ENCODE peak calls at places on chromosome 3, in ten cellular contexts. One of them, this sample, is unnamed.

GRCh38 chr3:52054689-52055511 is 1.5 kb downstream of the DUSP7 start:
- DNase-seq in astrocyte of the spinal cord: no peak
- DNase-seq in GM10248: no peak
- DNase-seq in hepatocyte: no peak
- DNase-seq in GM13977: no peak
- DNase-seq in CD4-positive, alpha-beta T cell: no peak
- DNase-seq in IMR-90: peak; percentile 15
- DNase-seq in A549: no peak
- DNase-seq in K562: no peak
- DNase-seq in spleen: peak; percentile 84
- DNase-seq in this sample: peak; percentile 21

GRCh38 chr3:12601072-12601471 is 44.2 kb downstream of the MKRN2 start:
- DNase-seq in hepatocyte: no peak
- DNase-seq in GM13977: no peak
- DNase-seq in spleen: no peak
- DNase-seq in A549: peak; percentile 39
- DNase-seq in GM10248: no peak
- DNase-seq in CD4-positive, alpha-beta T cell: no peak
- DNase-seq in astrocyte of the spinal cord: no peak
- DNase-seq in IMR-90: no peak
- DNase-seq in K562: no peak
- DNase-seq in this sample: no peak

GRCh38 chr3:36969540-36970432 is 23.1 kb downstream of the EPM2AIP1 start:
- DNase-seq in spleen: no peak
- DNase-seq in GM10248: peak; percentile 82
- DNase-seq in A549: peak; percentile 46
- DNase-seq in K562: peak; percentile 99
- DNase-seq in CD4-positive, alpha-beta T cell: peak; percentile 28
- DNase-seq in IMR-90: peak; percentile 93
- DNase-seq in astrocyte of the spinal cord: peak; percentile 45
- DNase-seq in GM13977: peak; percentile 82
- DNase-seq in hepatocyte: peak; percentile 92
- DNase-seq in this sample: no peak

GRCh38 chr3:1404270-1404669 is 311.4 kb downstream of the CNTN6 start:
- DNase-seq in GM13977: no peak
- DNase-seq in A549: no peak
- DNase-seq in IMR-90: no peak
- DNase-seq in K562: no peak
- DNase-seq in CD4-positive, alpha-beta T cell: no peak
- DNase-seq in hepatocyte: peak; percentile 70
- DNase-seq in GM10248: no peak
- DNase-seq in spleen: no peak
- DNase-seq in astrocyte of the spinal cord: peak; percentile 37
- DNase-seq in this sample: no peak

GRCh38 chr3:192060160-192060783 is 599.3 kb downstream of the PYDC2 start:
- DNase-seq in CD4-positive, alpha-beta T cell: no peak
- DNase-seq in K562: no peak
- DNase-seq in A549: no peak
- DNase-seq in hepatocyte: no peak
- DNase-seq in GM13977: no peak
- DNase-seq in astrocyte of the spinal cord: no peak
- DNase-seq in IMR-90: no peak
- DNase-seq in spleen: no peak
- DNase-seq in GM10248: no peak
- DNase-seq in this sample: peak; percentile 47

GRCh38 chr3:183178833-183179549 is 16.5 kb upstream of the LAMP3 start:
- DNase-seq in GM13977: peak; percentile 73
- DNase-seq in hepatocyte: peak; percentile 60
- DNase-seq in K562: peak; percentile 69
- DNase-seq in GM10248: peak; percentile 69
- DNase-seq in A549: peak; percentile 25
- DNase-seq in CD4-positive, alpha-beta T cell: peak; percentile 15
- DNase-seq in spleen: peak; percentile 84
- DNase-seq in IMR-90: no peak
- DNase-seq in astrocyte of the spinal cord: peak; percentile 35
- DNase-seq in this sample: no peak

GRCh38 chr3:192915306-192915705 is 2.4 kb downstream of the MB21D2 start:
- DNase-seq in GM10248: peak; percentile 35
- DNase-seq in GM13977: peak; percentile 48
- DNase-seq in hepatocyte: peak; percentile 59
- DNase-seq in spleen: no peak
- DNase-seq in CD4-positive, alpha-beta T cell: no peak
- DNase-seq in IMR-90: peak; percentile 68
- DNase-seq in astrocyte of the spinal cord: peak; percentile 64
- DNase-seq in A549: peak; percentile 61
- DNase-seq in K562: no peak
- DNase-seq in this sample: peak; percentile 41

GRCh38 chr3:114903213-114903612 is 243.9 kb downstream of the ZBTB20 start:
- DNase-seq in hepatocyte: no peak
- DNase-seq in K562: no peak
- DNase-seq in GM13977: no peak
- DNase-seq in spleen: no peak
- DNase-seq in GM10248: no peak
- DNase-seq in A549: no peak
- DNase-seq in astrocyte of the spinal cord: no peak
- DNase-seq in CD4-positive, alpha-beta T cell: no peak
- DNase-seq in IMR-90: peak; percentile 2
- DNase-seq in this sample: no peak

GRCh38 chr3:31955581-31955980 is 25.5 kb downstream of the OSBPL10 start:
- DNase-seq in A549: no peak
- DNase-seq in GM10248: no peak
- DNase-seq in GM13977: no peak
- DNase-seq in K562: no peak
- DNase-seq in CD4-positive, alpha-beta T cell: no peak
- DNase-seq in IMR-90: no peak
- DNase-seq in astrocyte of the spinal cord: no peak
- DNase-seq in hepatocyte: no peak
- DNase-seq in spleen: no peak
- DNase-seq in this sample: peak; percentile 34

GRCh38 chr3:57972421-57973111 is 35.7 kb upstream of the FLNB start:
- DNase-seq in astrocyte of the spinal cord: no peak
- DNase-seq in hepatocyte: no peak
- DNase-seq in A549: peak; percentile 73
- DNase-seq in K562: no peak
- DNase-seq in GM13977: no peak
- DNase-seq in CD4-positive, alpha-beta T cell: no peak
- DNase-seq in IMR-90: no peak
- DNase-seq in GM10248: no peak
- DNase-seq in spleen: no peak
- DNase-seq in this sample: no peak

GRCh38 chr3:62201438-62202035 is 171.8 kb downstream of the FEZF2 start:
- DNase-seq in spleen: no peak
- DNase-seq in GM13977: peak; percentile 66
- DNase-seq in IMR-90: peak; percentile 51
- DNase-seq in hepatocyte: peak; percentile 38
- DNase-seq in K562: peak; percentile 33
- DNase-seq in GM10248: peak; percentile 40
- DNase-seq in A549: peak; percentile 6
- DNase-seq in CD4-positive, alpha-beta T cell: no peak
- DNase-seq in astrocyte of the spinal cord: peak; percentile 23
- DNase-seq in this sample: peak; percentile 21

GRCh38 chr3:114498779-114499370 is 205.0 kb downstream of the TIGIT start:
- DNase-seq in A549: peak; percentile 87
- DNase-seq in spleen: no peak
- DNase-seq in hepatocyte: peak; percentile 75
- DNase-seq in IMR-90: peak; percentile 81
- DNase-seq in GM13977: no peak
- DNase-seq in astrocyte of the spinal cord: peak; percentile 84
- DNase-seq in GM10248: no peak
- DNase-seq in K562: peak; percentile 60
- DNase-seq in CD4-positive, alpha-beta T cell: no peak
- DNase-seq in this sample: no peak

DNA sequence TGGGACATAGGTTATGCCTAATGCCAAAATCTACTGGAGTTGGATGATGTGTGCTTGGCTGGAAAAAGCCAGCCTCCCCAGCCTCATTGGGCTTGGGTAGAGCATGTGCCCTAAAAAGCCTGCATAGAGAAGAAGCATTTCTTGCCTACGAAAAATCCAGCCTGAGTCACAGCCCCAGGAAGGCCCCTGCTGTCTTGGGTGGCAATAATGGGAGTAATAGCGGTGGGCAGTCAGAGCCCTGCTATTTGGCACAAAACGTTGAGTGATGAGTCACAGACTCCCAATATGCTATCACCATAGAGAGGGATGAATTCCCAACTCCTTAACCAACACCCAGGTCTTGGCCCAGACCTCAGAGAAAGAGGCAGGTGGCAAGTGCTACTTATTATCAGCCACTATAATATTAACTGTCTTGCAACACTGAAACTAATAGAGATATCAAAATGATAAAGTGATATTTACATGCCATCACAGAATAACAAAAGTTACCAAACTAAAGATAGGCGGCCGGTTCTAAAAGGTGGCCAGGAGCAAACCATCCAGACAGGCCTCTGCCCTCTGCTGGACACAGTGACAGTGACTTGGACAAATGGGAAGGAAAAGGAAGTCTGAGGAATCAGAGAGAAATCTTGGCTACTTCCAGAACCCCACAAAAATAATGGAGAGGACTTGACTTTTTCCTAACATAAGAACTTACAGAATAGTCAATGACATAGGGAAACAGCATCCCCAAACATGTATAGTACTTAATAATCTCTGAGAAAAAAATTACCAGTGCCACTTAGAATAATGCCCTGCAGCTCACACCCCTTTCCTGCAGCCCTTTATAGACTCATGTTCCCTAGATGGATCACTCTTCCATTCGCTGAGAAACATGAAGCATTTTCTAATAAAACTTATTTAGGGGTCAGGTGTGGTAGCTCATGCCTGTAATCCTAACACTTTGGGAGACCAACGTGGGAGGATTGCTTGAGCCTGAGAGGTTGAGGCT is 51.9 kb upstream of the MUC13 start:
- DNase-seq in CD4-positive, alpha-beta T cell: no peak
- DNase-seq in IMR-90: peak; percentile 96
- DNase-seq in hepatocyte: peak; percentile 42
- DNase-seq in K562: peak; percentile 11
- DNase-seq in GM10248: no peak
- DNase-seq in GM13977: no peak
- DNase-seq in astrocyte of the spinal cord: peak; percentile 90
- DNase-seq in A549: peak; percentile 78
- DNase-seq in spleen: no peak
- DNase-seq in this sample: no peak
- TF ChIP-seq CTCF in CD4-positive, alpha-beta T cell: no peak
- TF ChIP-seq CTCF in IMR-90: peak; percentile 41
- TF ChIP-seq CTCF in hepatocyte: peak; percentile 55
- TF ChIP-seq CTCF in K562: peak; percentile 50
- TF ChIP-seq CTCF in GM10248: no peak
- TF ChIP-seq CTCF in GM13977: peak; percentile 30
- TF ChIP-seq CTCF in astrocyte of the spinal cord: peak; percentile 56
- TF ChIP-seq CTCF in A549: peak; percentile 66
- TF ChIP-seq CTCF in spleen: no peak
- TF ChIP-seq CTCF in this sample: peak; percentile 29

DNA sequence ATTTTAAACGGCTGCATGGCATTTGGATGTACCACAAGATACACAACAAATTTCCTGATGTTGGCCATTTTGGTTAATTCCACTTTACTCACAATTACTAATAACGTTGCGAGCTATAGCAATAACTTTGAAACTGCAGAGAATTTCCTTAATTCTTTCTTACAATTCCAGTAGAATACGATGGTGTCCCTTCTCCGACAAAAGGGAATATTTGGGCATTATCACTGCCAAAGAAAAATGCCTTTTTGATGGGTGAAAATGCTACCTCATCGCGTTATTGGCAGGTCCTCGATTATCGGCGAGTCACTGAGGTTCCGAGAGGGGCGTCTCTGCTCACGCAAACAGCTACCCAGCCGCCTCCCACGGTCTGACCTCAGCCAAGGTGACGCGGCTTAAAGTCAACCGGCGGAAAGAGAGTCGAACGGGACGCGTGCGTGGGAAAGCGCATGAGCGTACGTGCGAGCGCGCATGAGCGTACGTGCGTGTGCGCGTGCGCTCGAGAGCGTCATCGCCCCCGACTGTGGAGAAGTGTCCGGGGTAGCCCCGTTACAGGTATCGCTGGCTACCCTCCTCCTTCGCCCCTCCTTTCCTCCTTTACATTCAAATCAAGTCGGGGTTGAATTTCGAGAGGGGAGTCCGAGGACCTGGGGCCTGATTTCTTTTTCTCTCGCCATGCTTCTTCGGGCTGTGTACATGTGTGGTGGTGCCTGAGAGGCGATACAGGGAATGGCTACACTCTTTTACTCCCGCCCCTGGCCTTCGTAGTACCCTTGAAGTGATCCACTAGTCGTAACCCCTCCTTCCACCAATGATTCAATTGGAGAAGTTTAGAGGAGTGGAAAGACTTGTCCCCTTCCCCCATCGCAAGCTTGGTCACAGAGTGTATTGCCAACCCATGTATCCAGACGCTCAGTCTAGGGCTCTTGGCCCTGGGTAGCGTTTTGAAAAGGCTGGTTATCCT is at the start of gene OXSM:
- DNase-seq in spleen: peak; percentile 97
- DNase-seq in GM10248: peak; percentile 89
- DNase-seq in A549: peak; percentile 94
- DNase-seq in IMR-90: peak; percentile 94
- DNase-seq in hepatocyte: peak; percentile 84
- DNase-seq in astrocyte of the spinal cord: peak; percentile 91
- DNase-seq in GM13977: peak; percentile 84
- DNase-seq in K562: peak; percentile 99
- DNase-seq in CD4-positive, alpha-beta T cell: peak; percentile 85
- DNase-seq in this sample: peak; percentile 97
- TF ChIP-seq CTCF in spleen: peak; percentile 20
- TF ChIP-seq CTCF in GM10248: no peak
- TF ChIP-seq CTCF in A549: no peak
- TF ChIP-seq CTCF in IMR-90: no peak
- TF ChIP-seq CTCF in hepatocyte: no peak
- TF ChIP-seq CTCF in astrocyte of the spinal cord: no peak
- TF ChIP-seq CTCF in GM13977: no peak
- TF ChIP-seq CTCF in K562: no peak
- TF ChIP-seq CTCF in CD4-positive, alpha-beta T cell: no peak
- TF ChIP-seq CTCF in this sample: no peak

DNA sequence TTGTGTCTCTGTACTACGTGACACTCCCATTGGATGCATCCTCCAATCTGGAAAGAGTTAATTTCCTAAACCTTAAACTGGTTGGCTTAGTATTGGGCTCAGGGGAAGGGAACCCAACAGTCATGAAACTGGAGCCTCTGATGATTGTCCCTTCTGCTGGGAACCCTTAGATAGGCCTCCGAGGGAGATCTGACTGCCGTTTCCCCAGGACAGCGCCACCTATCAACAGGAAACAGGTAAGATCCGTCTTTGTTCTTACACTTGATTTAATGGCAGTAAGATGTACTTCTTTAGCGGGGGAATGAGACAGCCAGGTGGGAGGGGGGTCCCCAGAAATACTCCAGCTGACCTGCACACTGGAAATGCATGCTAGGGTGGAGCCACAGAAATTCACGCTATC is 1749.6 kb downstream of the SI start:
- DNase-seq in spleen: no peak
- DNase-seq in A549: peak; percentile 8
- DNase-seq in GM13977: no peak
- DNase-seq in GM10248: no peak
- DNase-seq in hepatocyte: no peak
- DNase-seq in IMR-90: no peak
- DNase-seq in K562: peak; percentile 1
- DNase-seq in astrocyte of the spinal cord: no peak
- DNase-seq in CD4-positive, alpha-beta T cell: no peak
- DNase-seq in this sample: no peak
- TF ChIP-seq CTCF in spleen: no peak
- TF ChIP-seq CTCF in A549: no peak
- TF ChIP-seq CTCF in GM13977: peak; percentile 15
- TF ChIP-seq CTCF in GM10248: no peak
- TF ChIP-seq CTCF in hepatocyte: no peak
- TF ChIP-seq CTCF in IMR-90: no peak
- TF ChIP-seq CTCF in K562: no peak
- TF ChIP-seq CTCF in astrocyte of the spinal cord: no peak
- TF ChIP-seq CTCF in CD4-positive, alpha-beta T cell: no peak
- TF ChIP-seq CTCF in this sample: no peak

GRCh38 chr3:33023176-33024136 is 72.0 kb downstream of the CCR4 start:
- DNase-seq in IMR-90: no peak
- DNase-seq in hepatocyte: no peak
- DNase-seq in GM10248: no peak
- DNase-seq in K562: no peak
- DNase-seq in CD4-positive, alpha-beta T cell: no peak
- DNase-seq in spleen: no peak
- DNase-seq in astrocyte of the spinal cord: no peak
- DNase-seq in A549: no peak
- DNase-seq in GM13977: no peak
- DNase-seq in this sample: no peak
- TF ChIP-seq CTCF in IMR-90: no peak
- TF ChIP-seq CTCF in hepatocyte: no peak
- TF ChIP-seq CTCF in GM10248: no peak
- TF ChIP-seq CTCF in K562: no peak
- TF ChIP-seq CTCF in CD4-positive, alpha-beta T cell: peak; percentile 23
- TF ChIP-seq CTCF in spleen: no peak
- TF ChIP-seq CTCF in astrocyte of the spinal cord: no peak
- TF ChIP-seq CTCF in A549: no peak
- TF ChIP-seq CTCF in GM13977: no peak
- TF ChIP-seq CTCF in this sample: no peak